ENCODE peak calls at places on chromosomes 16 and 17, in five cellular contexts. F is thoracic aorta, D is HS-27A, G is BJ, V is astrocyte of the cerebellum. H is an unnamed sample.

GRCh38 chr16:30775381-30776099 is 11.5 kb downstream of the ZNF629 start:
- DNase-seq in F (peak), D (peak), G (peak), V (peak), H (no peak)

GRCh38 chr16:23280483-23280967 is 21.6 kb upstream of the SCNN1B start:
- DNase-seq in F (no peak), D (no peak), G (no peak), V (no peak), H (no peak)

GRCh38 chr16:1615761-1616160 is 3.6 kb downstream of the CRAMP1 start:
- DNase-seq in F (no peak), D (no peak), G (peak), V (no peak), H (no peak)

GRCh38 chr17:41666336-41666680 is 22.4 kb upstream of the EIF1 start:
- DNase-seq in F (no peak), D (no peak), G (no peak), V (no peak), H (peak)

GRCh38 chr16:9706217-9706616 is 476.0 kb downstream of the GRIN2A start:
- DNase-seq in F (no peak), D (no peak), G (no peak), V (peak), H (no peak)

GRCh38 chr17:2688351-2689342 is 22.9 kb downstream of the CLUH start:
- DNase-seq in F (no peak), D (no peak), G (no peak), V (no peak), H (no peak)

GRCh38 chr17:50550661-50551432 is 3.9 kb downstream of the SPATA20 start:
- DNase-seq in F (peak), D (no peak), G (no peak), V (peak), H (no peak)

GRCh38 chr16:72561-73537 is at the start of gene RHBDF1:
- DNase-seq in F (no peak), D (no peak), G (no peak), V (no peak), H (no peak)

GRCh38 chr17:46841561-46842379 is 9.6 kb upstream of the WNT9B start:
- DNase-seq in F (no peak), D (no peak), G (no peak), V (no peak), H (no peak)

GRCh38 chr17:19453296-19453695 is 42.3 kb downstream of the RNF112 start:
- DNase-seq in F (no peak), D (no peak), G (no peak), V (no peak), H (no peak)

GRCh38 chr17:74601944-74602572 is 10.0 kb upstream of the CD300LD start:
- DNase-seq in F (no peak), D (no peak), G (no peak), V (no peak), H (peak)

GRCh38 chr16:50505714-50506542 is 42.3 kb upstream of the NKD1 start:
- DNase-seq in F (no peak), D (no peak), G (no peak), V (no peak), H (no peak)

GRCh38 chr17:44829558-44830358 is at the start of gene GJC1:
- DNase-seq in F (no peak), D (no peak), G (no peak), V (no peak), H (peak)

GRCh38 chr17:44039829-44040635 is 25.3 kb upstream of the TMEM101 start:
- DNase-seq in F (no peak), D (no peak), G (no peak), V (no peak), H (no peak)

GRCh38 chr17:8012996-8013640 is 10.7 kb downstream of the GUCY2D start:
- DNase-seq in F (no peak), D (no peak), G (no peak), V (no peak), H (no peak)

GRCh38 chr16:20620003-20620402 is 43.8 kb upstream of the ACSM2B start:
- DNase-seq in F (no peak), D (no peak), G (no peak), V (no peak), H (no peak)

GRCh38 chr16:2748757-2749455 is 3.5 kb upstream of the SRRM2 start:
- DNase-seq in F (no peak), D (no peak), G (no peak), V (no peak), H (no peak)

GRCh38 chr16:67451704-67452435 is 20.9 kb downstream of the HSD11B2 start:
- DNase-seq in F (no peak), D (no peak), G (no peak), V (no peak), H (no peak)

GRCh38 chr17:44007346-44008204 is 3.2 kb downstream of the NAGS start:
- DNase-seq in F (no peak), D (no peak), G (no peak), V (no peak), H (peak)

GRCh38 chr16:54484700-54485099 is 198.1 kb upstream of the IRX3 start:
- DNase-seq in F (no peak), D (no peak), G (no peak), V (no peak), H (no peak)

GRCh38 chr17:81523139-81524062 is 4.8 kb upstream of the FSCN2 start:
- DNase-seq in F (no peak), D (no peak), G (no peak), V (no peak), H (no peak)

GRCh38 chr16:50581830-50582229 is 33.6 kb downstream of the NKD1 start:
- DNase-seq in F (no peak), D (no peak), G (no peak), V (no peak), H (no peak)

GRCh38 chr17:64771980-64772844 is 110.1 kb upstream of the SMURF2 start:
- DNase-seq in F (no peak), D (no peak), G (no peak), V (no peak), H (no peak)

GRCh38 chr16:52405441-52405840 is 141.5 kb downstream of the TOX3 start:
- DNase-seq in F (no peak), D (no peak), G (no peak), V (no peak), H (no peak)

GRCh38 chr17:81031571-81032550 is 3.1 kb upstream of the BAIAP2 start:
- DNase-seq in F (no peak), D (no peak), G (no peak), V (no peak), H (no peak)

GRCh38 chr16:73794936-73795335 is 501.7 kb upstream of the PSMD7 start:
- DNase-seq in F (no peak), D (no peak), G (no peak), V (no peak), H (no peak)

GRCh38 chr17:67076290-67076689 is 31.9 kb downstream of the CACNG1 start:
- DNase-seq in F (no peak), D (no peak), G (no peak), V (no peak), H (no peak)

GRCh38 chr17:82767041-82767754 is 15.3 kb downstream of the TBCD start:
- DNase-seq in F (no peak), D (no peak), G (no peak), V (no peak), H (no peak)

GRCh38 chr17:4643676-4644075 is 2.2 kb upstream of the ALOX15 start:
- DNase-seq in F (no peak), D (no peak), G (no peak), V (no peak), H (no peak)

GRCh38 chr17:21376835-21377690 is 906 bp downstream of the KCNJ12 start:
- DNase-seq in F (no peak), D (no peak), G (no peak), V (no peak), H (no peak)

GRCh38 chr17:76481091-76481655 is 13.8 kb downstream of the AANAT start:
- DNase-seq in F (no peak), D (no peak), G (no peak), V (no peak), H (peak)

GRCh38 chr17:73156887-73157870 is 7.6 kb upstream of the SSTR2 start:
- DNase-seq in F (no peak), D (no peak), G (no peak), V (no peak), H (no peak)

GRCh38 chr17:19996502-19996901 is 12.7 kb upstream of the SPECC1 start:
- DNase-seq in F (no peak), D (no peak), G (no peak), V (no peak), H (no peak)

GRCh38 chr17:5499790-5500189 is 13.4 kb downstream of the MIS12 start:
- DNase-seq in F (no peak), D (no peak), G (no peak), V (no peak), H (no peak)

GRCh38 chr16:69367980-69368379 is 16.4 kb upstream of the TMED6 start:
- DNase-seq in F (no peak), D (no peak), G (no peak), V (no peak), H (no peak)

GRCh38 chr16:81600275-81600674 is 155.7 kb downstream of the CMIP start:
- DNase-seq in F (no peak), D (peak), G (no peak), V (no peak), H (no peak)

GRCh38 chr17:47603830-47604229 is 45.9 kb upstream of the KPNB1 start:
- DNase-seq in F (no peak), D (no peak), G (no peak), V (no peak), H (no peak)

GRCh38 chr17:27323538-27324212 is 29.8 kb downstream of the WSB1 start:
- DNase-seq in F (peak), D (peak), G (peak), V (no peak), H (no peak)